ENCODE peak calls at places on chromosome 16, in four cellular contexts. One of them, this sample, is unnamed.

GRCh38 chr16:67704110-67704509 is 15.0 kb downstream of the GFOD2 start:
- DNase-seq in HepG2: no peak
- DNase-seq in K562: no peak
- DNase-seq in GM12878: no peak
- DNase-seq in this sample: no peak

GRCh38 chr16:2520784-2521577 is 810 bp downstream of the AMDHD2 start:
- DNase-seq in HepG2: peak
- DNase-seq in K562: peak
- DNase-seq in GM12878: no peak
- DNase-seq in this sample: no peak

GRCh38 chr16:70715113-70715711 is 29.4 kb upstream of the MTSS2 start:
- DNase-seq in HepG2: no peak
- DNase-seq in K562: no peak
- DNase-seq in GM12878: no peak
- DNase-seq in this sample: no peak

GRCh38 chr16:77834600-77834963 is 46.2 kb downstream of the VAT1L start:
- DNase-seq in HepG2: no peak
- DNase-seq in K562: no peak
- DNase-seq in GM12878: no peak
- DNase-seq in this sample: no peak

GRCh38 chr16:21100447-21100846 is 50.2 kb downstream of the DNAH3 start:
- DNase-seq in HepG2: no peak
- DNase-seq in K562: no peak
- DNase-seq in GM12878: no peak
- DNase-seq in this sample: no peak

GRCh38 chr16:2912330-2913199 is 834 bp downstream of the FLYWCH1 start:
- DNase-seq in HepG2: peak
- DNase-seq in K562: peak
- DNase-seq in GM12878: no peak
- DNase-seq in this sample: no peak

GRCh38 chr16:1469693-1470201 is 5.1 kb downstream of the CLCN7 start:
- DNase-seq in HepG2: no peak
- DNase-seq in K562: no peak
- DNase-seq in GM12878: no peak
- DNase-seq in this sample: no peak

GRCh38 chr16:49503242-49504022 is 129.8 kb downstream of the C16orf78 start:
- DNase-seq in HepG2: no peak
- DNase-seq in K562: no peak
- DNase-seq in GM12878: no peak
- DNase-seq in this sample: no peak

GRCh38 chr16:71855937-71856662 is 10.3 kb downstream of the ATXN1L start:
- DNase-seq in HepG2: no peak
- DNase-seq in K562: no peak
- DNase-seq in GM12878: no peak
- DNase-seq in this sample: no peak

GRCh38 chr16:1721372-1721771 is 15.4 kb downstream of the MAPK8IP3 start:
- DNase-seq in HepG2: no peak
- DNase-seq in K562: no peak
- DNase-seq in GM12878: no peak
- DNase-seq in this sample: no peak

GRCh38 chr16:67431077-67431804 is at the start of gene HSD11B2:
- DNase-seq in HepG2: no peak
- DNase-seq in K562: no peak
- DNase-seq in GM12878: no peak
- DNase-seq in this sample: peak

GRCh38 chr16:81651758-81652718 is 127.1 kb upstream of the PLCG2 start:
- DNase-seq in HepG2: no peak
- DNase-seq in K562: peak
- DNase-seq in GM12878: no peak
- DNase-seq in this sample: no peak

GRCh38 chr16:78437352-78437968 is 338.0 kb downstream of the WWOX start:
- DNase-seq in HepG2: peak
- DNase-seq in K562: peak
- DNase-seq in GM12878: no peak
- DNase-seq in this sample: peak

GRCh38 chr16:17578921-17579876 is 108.4 kb upstream of the XYLT1 start:
- DNase-seq in HepG2: peak
- DNase-seq in K562: peak
- DNase-seq in GM12878: peak
- DNase-seq in this sample: peak

GRCh38 chr16:50195276-50195675 is 42.2 kb downstream of the TENT4B start:
- DNase-seq in HepG2: no peak
- DNase-seq in K562: no peak
- DNase-seq in GM12878: no peak
- DNase-seq in this sample: no peak

GRCh38 chr16:90026135-90026534 is 6.9 kb upstream of the DBNDD1 start:
- DNase-seq in HepG2: no peak
- DNase-seq in K562: peak
- DNase-seq in GM12878: no peak
- DNase-seq in this sample: no peak

GRCh38 chr16:424623-425081 is 797 bp upstream of the RAB11FIP3 start:
- DNase-seq in HepG2: no peak
- DNase-seq in K562: peak
- DNase-seq in GM12878: no peak
- DNase-seq in this sample: no peak

GRCh38 chr16:62540496-62540895 is 504.3 kb upstream of the CDH8 start:
- DNase-seq in HepG2: no peak
- DNase-seq in K562: no peak
- DNase-seq in GM12878: no peak
- DNase-seq in this sample: no peak

DNA sequence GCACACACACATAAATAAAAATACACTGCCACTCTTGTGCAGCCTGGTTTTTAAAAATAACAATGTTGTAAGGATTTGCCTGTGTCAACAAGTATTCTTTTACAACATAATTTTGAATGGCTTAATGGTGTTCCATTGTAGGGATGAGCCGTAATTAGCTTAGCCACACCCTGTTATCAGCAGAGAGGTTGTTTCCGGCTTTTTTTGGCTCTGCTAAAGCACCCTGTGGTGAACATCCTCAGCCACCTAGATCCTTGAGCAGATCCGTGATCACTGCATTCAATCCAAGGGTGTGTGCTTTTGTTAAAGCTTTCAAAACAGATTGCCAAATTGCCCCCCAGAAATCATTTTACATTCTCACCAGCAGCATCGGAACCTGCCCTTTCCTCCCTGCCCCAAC is 7.0 kb downstream of the KATNB1 start:
- DNase-seq in HepG2: no peak
- DNase-seq in K562: peak
- DNase-seq in GM12878: no peak
- DNase-seq in this sample: no peak
- TF ChIP-seq FOXK2 in HepG2: no peak
- TF ChIP-seq FOXK2 in K562: no peak
- TF ChIP-seq FOXK2 in GM12878: no peak
- TF ChIP-seq FOXK2 in this sample: no peak

GRCh38 chr16:85176541-85177447 is 64.5 kb upstream of the CIBAR2 start:
- DNase-seq in HepG2: no peak
- DNase-seq in K562: no peak
- DNase-seq in GM12878: no peak
- DNase-seq in this sample: no peak

GRCh38 chr16:85173981-85174751 is 61.9 kb upstream of the CIBAR2 start:
- DNase-seq in HepG2: peak
- DNase-seq in K562: no peak
- DNase-seq in GM12878: no peak
- DNase-seq in this sample: no peak

GRCh38 chr16:85177448-85177846 is 65.2 kb upstream of the CIBAR2 start:
- DNase-seq in HepG2: no peak
- DNase-seq in K562: no peak
- DNase-seq in GM12878: no peak
- DNase-seq in this sample: no peak

GRCh38 chr16:85174871-85175723 is 62.8 kb upstream of the CIBAR2 start:
- DNase-seq in HepG2: no peak
- DNase-seq in K562: no peak
- DNase-seq in GM12878: no peak
- DNase-seq in this sample: no peak

DNA sequence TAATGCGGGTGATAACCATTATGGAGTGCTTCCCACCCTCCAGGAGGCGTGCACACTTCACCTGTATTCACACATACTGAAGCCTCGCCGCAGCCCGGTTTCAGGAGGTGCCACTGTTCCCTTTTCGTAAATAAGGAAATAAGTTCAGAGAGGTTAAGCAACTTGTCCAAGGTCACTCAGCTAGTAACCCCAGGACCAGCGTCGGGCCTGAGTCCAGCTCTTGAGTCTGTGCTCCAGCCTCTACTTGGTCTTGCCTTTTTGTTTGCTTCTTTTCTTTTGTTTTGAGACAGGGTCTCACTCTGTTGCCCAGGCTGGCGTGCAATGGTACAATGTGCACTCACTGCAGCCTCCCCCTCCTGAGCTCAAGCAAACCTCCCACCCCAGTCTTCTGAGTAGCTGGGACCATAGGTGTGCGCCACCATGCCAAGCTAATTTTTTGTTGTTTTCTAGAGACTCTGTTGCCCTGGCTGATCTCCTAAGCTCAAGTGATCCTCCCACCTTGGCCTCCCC is 63.5 kb upstream of the CIBAR2 start:
- DNase-seq in HepG2: no peak
- DNase-seq in K562: no peak
- DNase-seq in GM12878: no peak
- DNase-seq in this sample: no peak
- TF ChIP-seq FOXK2 in HepG2: no peak
- TF ChIP-seq FOXK2 in K562: no peak
- TF ChIP-seq FOXK2 in GM12878: no peak
- TF ChIP-seq FOXK2 in this sample: no peak

DNA sequence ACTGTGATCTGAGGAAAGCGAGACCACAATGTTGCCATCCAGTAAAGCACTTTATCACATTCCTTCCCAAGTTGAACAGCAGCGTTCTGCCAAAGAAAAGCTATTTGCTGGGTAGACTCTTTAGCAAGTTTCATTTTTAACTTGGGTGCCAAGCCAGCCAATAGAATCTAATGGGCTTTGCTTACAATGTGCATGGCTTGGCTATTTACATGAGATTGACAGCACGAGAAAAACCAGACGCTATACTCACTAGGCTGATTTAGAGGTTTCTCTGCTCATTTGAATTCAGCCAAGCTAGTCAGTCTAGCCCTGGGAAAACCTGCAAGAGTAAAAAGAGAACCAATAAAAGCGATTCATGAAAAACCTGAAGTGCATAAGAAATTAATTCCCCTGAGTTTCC is 108.9 kb downstream of the CDH13 start:
- DNase-seq in HepG2: no peak
- DNase-seq in K562: no peak
- DNase-seq in GM12878: no peak
- DNase-seq in this sample: no peak
- TF ChIP-seq FOXK2 in HepG2: no peak
- TF ChIP-seq FOXK2 in K562: no peak
- TF ChIP-seq FOXK2 in GM12878: no peak
- TF ChIP-seq FOXK2 in this sample: no peak

GRCh38 chr16:74372369-74372768 is 3.7 kb upstream of the NPIPB15 start:
- DNase-seq in HepG2: no peak
- DNase-seq in K562: peak
- DNase-seq in GM12878: no peak
- DNase-seq in this sample: no peak
- TF ChIP-seq FOXK2 in HepG2: no peak
- TF ChIP-seq FOXK2 in K562: no peak
- TF ChIP-seq FOXK2 in GM12878: no peak
- TF ChIP-seq FOXK2 in this sample: no peak

DNA sequence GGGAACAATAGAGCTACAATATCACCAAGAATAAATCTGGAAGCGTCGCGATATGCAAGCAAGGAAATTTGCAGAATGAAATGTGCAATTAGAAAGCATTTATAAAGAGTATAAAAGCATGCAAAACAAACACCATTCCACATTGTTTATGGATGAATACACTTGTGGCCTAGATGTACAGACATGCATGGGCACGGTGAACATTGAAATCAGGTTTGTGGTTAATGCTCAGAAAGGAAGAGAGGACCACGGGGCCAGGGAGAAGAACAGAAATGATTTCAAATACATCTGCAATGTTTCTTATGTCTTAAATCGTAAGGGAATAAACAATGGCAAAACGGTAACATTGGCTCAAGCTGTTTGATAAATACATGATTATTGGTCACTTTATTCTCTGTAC is 235.9 kb downstream of the FOXL1 start:
- DNase-seq in HepG2: no peak
- DNase-seq in K562: no peak
- DNase-seq in GM12878: no peak
- DNase-seq in this sample: no peak
- TF ChIP-seq FOXK2 in HepG2: no peak
- TF ChIP-seq FOXK2 in K562: no peak
- TF ChIP-seq FOXK2 in GM12878: no peak
- TF ChIP-seq FOXK2 in this sample: no peak

This sample was measured in HEK293T.